ENCODE peak calls at places on chromosome 4, in six cellular contexts. V is gastrocnemius medialis, P is lower leg skin, Q is testis, A is heart left ventricle, K is body of pancreas. N is an unnamed sample.
A peak's percentile ranks its signal among the peaks of the same experiment; 100 is the strongest.

GRCh38 chr4:38610844-38611550 is 53.0 kb upstream of the KLF3 start:
- DNase-seq in V (no peak), P (no peak), Q (no peak), A (no peak), K (peak; percentile 59), N (no peak)

GRCh38 chr4:3660928-3661515 is 105.2 kb upstream of the ADRA2C start:
- DNase-seq in V (no peak), P (no peak), Q (no peak), A (no peak), K (no peak), N (no peak)

GRCh38 chr4:8350841-8351461 is 81.4 kb downstream of the HTRA3 start:
- DNase-seq in V (no peak), P (no peak), Q (no peak), A (no peak), K (no peak), N (no peak)

GRCh38 chr4:183840311-183840710 is 64.8 kb upstream of the STOX2 start:
- DNase-seq in V (peak; percentile 61), P (peak; percentile 72), Q (peak; percentile 91), A (peak; percentile 81), K (peak; percentile 79), N (peak; percentile 80)

GRCh38 chr4:103075435-103075893 is 1.1 kb downstream of the SLC9B2 start:
- DNase-seq in V (no peak), P (no peak), Q (no peak), A (no peak), K (no peak), N (peak; percentile 50)

GRCh38 chr4:176999943-177000543 is 207.3 kb upstream of the VEGFC start:
- DNase-seq in V (no peak), P (no peak), Q (no peak), A (no peak), K (no peak), N (no peak)

GRCh38 chr4:116531870-116532269 is 553.5 kb downstream of the TRAM1L1 start:
- DNase-seq in V (no peak), P (no peak), Q (no peak), A (no peak), K (no peak), N (no peak)

GRCh38 chr4:176545886-176546285 is 226.1 kb downstream of the SPCS3 start:
- DNase-seq in V (no peak), P (no peak), Q (no peak), A (no peak), K (no peak), N (no peak)

GRCh38 chr4:40211224-40212185 is 14.7 kb downstream of the RHOH start:
- DNase-seq in V (no peak), P (no peak), Q (no peak), A (no peak), K (no peak), N (no peak)

GRCh38 chr4:94588900-94589693 is 137.4 kb downstream of the PDLIM5 start:
- DNase-seq in V (no peak), P (no peak), Q (no peak), A (no peak), K (no peak), N (no peak)

GRCh38 chr4:175633310-175633709 is 178.8 kb downstream of the GPM6A start:
- DNase-seq in V (no peak), P (no peak), Q (no peak), A (no peak), K (no peak), N (no peak)

GRCh38 chr4:1752284-1753041 is 31.1 kb downstream of the TACC3 start:
- DNase-seq in V (no peak), P (no peak), Q (no peak), A (no peak), K (no peak), N (no peak)

GRCh38 chr4:73068496-73069337 is 799 bp downstream of the COX18 start:
- DNase-seq in V (no peak), P (no peak), Q (no peak), A (no peak), K (peak; percentile 14), N (peak; percentile 68)

GRCh38 chr4:93814141-93814540 is 14.4 kb upstream of the ATOH1 start:
- DNase-seq in V (no peak), P (no peak), Q (no peak), A (no peak), K (no peak), N (no peak)

GRCh38 chr4:110632506-110633357 is 9.9 kb upstream of the PITX2 start:
- DNase-seq in V (no peak), P (no peak), Q (no peak), A (no peak), K (no peak), N (no peak)

DNA sequence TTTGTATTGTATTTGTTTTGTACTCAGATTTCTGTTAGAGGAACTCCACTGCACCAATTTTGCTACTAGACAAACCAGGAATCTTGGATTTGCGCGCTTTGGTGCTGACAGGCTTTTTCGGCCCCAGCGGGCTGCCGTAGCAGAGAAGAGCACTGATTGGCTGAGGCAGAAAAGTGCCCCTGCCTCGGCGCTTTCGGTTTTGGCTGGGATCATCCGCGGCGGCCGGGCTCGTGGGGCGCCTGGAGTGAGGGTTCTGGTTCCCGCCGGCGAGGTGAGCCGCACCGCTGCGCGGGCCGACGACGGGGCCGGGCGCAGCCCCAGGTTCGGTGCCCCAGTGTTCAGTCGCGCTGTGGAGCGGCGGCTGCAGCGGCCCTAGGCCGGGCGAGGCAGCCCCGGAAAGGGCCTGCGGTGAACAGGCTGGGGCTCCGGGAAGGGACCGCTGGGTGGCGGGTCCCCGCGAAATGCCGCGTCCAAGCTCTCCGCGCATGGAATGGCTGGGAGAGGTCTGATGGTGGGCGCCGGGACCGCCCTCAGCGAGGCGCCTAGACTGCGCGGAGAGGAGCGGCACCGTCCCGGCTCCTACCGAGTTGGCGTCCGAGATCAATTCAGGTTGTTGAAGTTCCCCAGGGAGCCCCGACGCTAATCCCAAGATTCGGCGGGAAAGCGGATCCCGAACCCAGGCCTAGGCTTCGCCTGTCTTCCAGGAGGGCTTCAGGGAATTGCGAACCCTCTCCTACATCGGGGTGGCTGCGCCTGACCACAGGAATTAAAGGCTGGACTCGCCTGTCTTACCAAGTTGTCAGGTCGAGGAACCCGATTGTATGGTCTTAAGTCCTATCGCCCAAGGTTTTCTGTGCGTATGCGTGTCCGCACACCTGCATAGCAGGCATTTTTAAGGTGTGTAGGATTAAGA is at the start of gene LSM6:
- DNase-seq in V (peak; percentile 82), P (peak; percentile 83), Q (peak; percentile 95), A (peak; percentile 91), K (peak; percentile 83), N (peak; percentile 90)
- TF ChIP-seq POLR2A in V (peak; percentile 69), P (no peak), Q (no peak), A (no peak), K (peak; percentile 21), N (peak; percentile 71)

DNA sequence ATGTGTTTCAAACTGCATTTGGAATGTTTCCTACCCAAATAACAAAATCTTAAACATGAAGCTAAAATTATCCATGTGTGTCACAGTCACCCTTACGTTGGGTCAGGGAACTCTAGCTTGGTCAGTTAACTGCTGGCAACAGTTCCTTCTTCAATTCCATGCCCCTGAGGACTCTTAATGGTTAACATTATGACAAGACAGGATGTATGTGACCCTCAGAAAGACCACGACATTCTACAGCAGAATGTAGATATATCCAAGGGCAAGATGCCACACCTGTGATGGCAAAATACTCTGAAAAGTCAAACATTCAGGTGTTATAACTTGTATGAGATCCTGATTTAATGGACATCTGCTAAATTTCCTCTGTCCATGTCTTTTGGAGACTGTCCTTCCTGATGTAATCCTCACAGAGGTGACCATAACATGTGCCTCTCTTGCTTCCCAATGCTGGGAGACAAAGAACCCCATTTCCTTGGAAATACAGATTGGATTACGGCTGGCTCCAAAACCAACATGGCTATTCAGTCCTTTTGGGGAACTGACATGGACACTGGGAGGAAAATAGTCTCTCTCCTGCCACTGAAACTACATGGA is 39.1 kb downstream of the YTHDC1 start:
- DNase-seq in V (no peak), P (no peak), Q (no peak), A (no peak), K (no peak), N (no peak)
- TF ChIP-seq POLR2A in V (no peak), P (no peak), Q (no peak), A (no peak), K (no peak), N (no peak)

GRCh38 chr4:113979157-113979972 is at the start of gene ARSJ:
- DNase-seq in V (peak; percentile 17), P (peak; percentile 26), Q (peak; percentile 55), A (peak; percentile 55), K (peak; percentile 45), N (no peak)
- TF ChIP-seq POLR2A in V (peak; percentile 23), P (no peak), Q (no peak), A (no peak), K (peak; percentile 12), N (no peak)

GRCh38 chr4:122156819-122157218 is 4.7 kb downstream of the BLTP1 start:
- DNase-seq in V (no peak), P (no peak), Q (no peak), A (no peak), K (no peak), N (no peak)

GRCh38 chr4:122146652-122147051 is 5.5 kb upstream of the BLTP1 start:
- DNase-seq in V (no peak), P (no peak), Q (no peak), A (no peak), K (no peak), N (no peak)

GRCh38 chr4:122152699-122153328 is 683 bp downstream of the BLTP1 start:
- DNase-seq in V (peak; percentile 14), P (no peak), Q (peak; percentile 47), A (peak; percentile 39), K (peak; percentile 41), N (peak; percentile 72)

GRCh38 chr4:122150896-122151295 is 1.2 kb upstream of the BLTP1 start:
- DNase-seq in V (no peak), P (no peak), Q (no peak), A (no peak), K (no peak), N (no peak)

DNA sequence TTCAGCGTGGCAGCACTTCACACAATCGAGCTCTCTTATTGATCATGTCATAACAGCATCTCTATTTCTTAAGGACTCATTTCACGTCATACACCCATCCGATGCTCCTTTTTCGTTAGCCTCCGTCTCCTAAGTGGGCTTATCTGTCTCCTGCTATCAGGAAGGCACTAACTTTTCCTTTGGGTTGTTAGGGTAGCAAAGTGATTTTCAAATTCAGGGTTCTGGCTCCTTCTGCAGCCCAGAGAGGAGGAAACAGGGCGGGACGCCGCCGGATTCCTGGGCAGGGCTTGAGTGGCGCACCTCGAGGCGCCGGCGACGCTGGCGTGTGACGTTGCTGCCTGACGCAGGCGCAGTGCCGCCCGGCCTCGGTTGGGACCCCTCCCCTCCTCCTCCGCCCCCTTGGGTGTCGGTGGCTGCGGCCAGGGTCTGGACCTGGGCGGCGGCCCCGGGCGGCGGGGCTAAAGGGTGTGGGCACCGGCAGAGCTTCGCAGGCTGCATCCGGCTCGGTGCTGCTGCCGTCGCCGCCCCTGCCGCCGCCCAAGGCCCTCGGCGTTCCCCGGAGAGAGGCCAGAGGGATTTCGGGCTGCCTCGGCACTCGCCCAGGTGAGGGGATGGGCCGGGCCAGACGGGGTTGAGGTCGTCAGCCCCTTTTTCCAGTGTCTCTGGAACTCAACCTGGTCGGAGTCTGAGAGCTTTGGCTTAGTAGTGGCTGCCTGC is at the start of gene BLTP1:
- DNase-seq in V (peak; percentile 76), P (peak; percentile 81), Q (peak; percentile 93), A (peak; percentile 92), K (peak; percentile 90), N (peak; percentile 91)
- TF ChIP-seq POLR2A in V (peak; percentile 40), P (no peak), Q (peak; percentile 20), A (no peak), K (peak; percentile 45), N (peak; percentile 79)